ENCODE peak calls at places on chromosome 18, in eight cellular contexts. J is uterus; F is stomach; N is heart left ventricle; C is CD8-positive, alpha-beta T cell; S is A549; H is fibroblast of lung; U is IMR-90. L is an unnamed sample.

GRCh38 chr18:77146249-77147080 is 13.9 kb upstream of the MBP start:
- DNase-seq in S (no peak), U (no peak), N (no peak), F (no peak), H (no peak), J (no peak), C (no peak), L (no peak)

GRCh38 chr18:21298351-21298750 is 56.3 kb downstream of the GREB1L start:
- DNase-seq in C (no peak), J (no peak), U (no peak), S (no peak), F (no peak), N (no peak), H (peak), L (no peak)

GRCh38 chr18:58316943-58317342 is 272.9 kb downstream of the NEDD4L start:
- DNase-seq in H (no peak), S (no peak), C (no peak), N (no peak), U (no peak), J (no peak), F (no peak), L (no peak)

GRCh38 chr18:41965856-41966255 is 10.8 kb downstream of the PIK3C3 start:
- DNase-seq in F (no peak), H (peak), U (no peak), C (no peak), N (no peak), J (no peak), S (no peak), L (no peak)

GRCh38 chr18:71001597-71001996 is 712.8 kb downstream of the SOCS6 start:
- DNase-seq in U (no peak), H (no peak), N (no peak), S (no peak), C (no peak), J (no peak), F (no peak), L (no peak)

GRCh38 chr18:7576685-7577084 is 9.6 kb downstream of the PTPRM start:
- DNase-seq in S (no peak), C (no peak), N (no peak), J (no peak), F (no peak), H (peak), U (peak), L (no peak)

GRCh38 chr18:12014091-12014490 is 32.8 kb downstream of the IMPA2 start:
- DNase-seq in N (no peak), S (no peak), C (no peak), U (no peak), J (no peak), H (no peak), F (no peak), L (no peak)

GRCh38 chr18:52442686-52443085 is 102.7 kb downstream of the DCC start:
- DNase-seq in S (no peak), N (no peak), H (no peak), F (no peak), J (no peak), C (no peak), U (no peak), L (no peak)

GRCh38 chr18:76980663-76981387 is 151.8 kb downstream of the MBP start:
- DNase-seq in F (no peak), S (no peak), U (no peak), C (no peak), N (peak), H (no peak), J (no peak), L (peak)

GRCh38 chr18:57803119-57803969 is at the start of gene ATP8B1:
- DNase-seq in H (peak), S (peak), F (peak), N (peak), C (no peak), J (peak), U (peak), L (peak)

DNA sequence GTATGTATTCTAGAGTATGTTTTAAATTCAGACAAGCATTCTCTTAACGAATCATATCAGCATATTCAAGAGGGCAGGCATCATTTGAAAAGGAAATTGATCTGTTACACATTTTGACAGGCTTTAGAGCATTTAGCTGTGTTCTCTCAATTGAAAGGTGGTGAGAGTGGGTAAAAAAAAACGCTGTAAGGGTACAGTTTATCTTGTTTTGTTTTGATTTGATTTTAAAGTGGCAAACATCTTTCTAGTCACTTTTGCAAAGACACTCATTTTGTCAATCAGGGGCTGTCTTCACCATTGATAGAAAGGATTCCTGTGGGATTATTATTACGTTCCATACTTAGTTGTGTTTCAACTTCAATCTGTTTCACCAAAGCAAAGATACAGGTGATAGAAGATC is 2.2 kb downstream of the CDH19 start:
- DNase-seq in N (no peak), F (no peak), J (no peak), C (no peak), U (no peak), S (no peak), H (no peak), L (no peak)
- TF ChIP-seq CTCF in N (no peak), F (no peak), J (no peak), C (no peak), U (no peak), S (no peak), H (no peak), L (no peak)

GRCh38 chr18:1544016-1544415 is 639.3 kb downstream of the ADCYAP1 start:
- DNase-seq in N (no peak), S (no peak), H (no peak), U (no peak), C (no peak), F (no peak), J (no peak), L (no peak)
- TF ChIP-seq CTCF in N (no peak), S (no peak), H (no peak), U (no peak), C (no peak), F (no peak), J (no peak), L (no peak)

DNA sequence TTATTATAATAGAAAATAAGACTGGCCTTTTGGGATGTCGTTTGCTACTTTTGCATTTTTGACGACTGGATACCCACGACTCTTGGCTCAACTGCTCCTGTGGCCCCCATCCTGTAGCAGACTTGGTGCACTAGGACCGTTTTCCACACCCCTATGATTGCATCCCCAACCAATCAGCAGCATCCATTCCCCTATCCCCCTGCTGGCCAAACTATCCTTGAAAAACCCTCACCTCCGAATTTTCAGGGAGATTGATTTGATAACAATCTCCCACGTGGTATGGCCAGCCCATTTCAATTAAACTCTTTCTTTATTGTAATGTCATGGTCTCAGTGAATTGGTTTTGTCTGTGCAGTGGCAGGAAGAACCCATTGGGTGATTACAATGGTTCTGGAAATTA is 37.9 kb upstream of the TTR start:
- DNase-seq in N (no peak), J (no peak), C (no peak), H (peak), F (no peak), U (no peak), S (no peak), L (no peak)
- TF ChIP-seq CTCF in N (no peak), J (no peak), C (no peak), H (no peak), F (no peak), U (peak), S (no peak), L (no peak)

GRCh38 chr18:36335476-36336279 is 38.2 kb downstream of the FHOD3 start:
- DNase-seq in S (no peak), J (no peak), U (no peak), F (no peak), N (no peak), H (no peak), C (no peak), L (no peak)
- TF ChIP-seq CTCF in S (no peak), J (no peak), U (no peak), F (no peak), N (no peak), H (peak), C (no peak), L (no peak)

L was measured in activated B cell treated with CpG ODN at 0.5 μM for 24 hours.